ENCODE peak calls at places on chromosomes 3 and 15, in seven cellular contexts. One of them, this sample, is unnamed.

GRCh38 chr15:69881760-69882159 is 216.0 kb downstream of the TLE3 start:
- DNase-seq in pons: no peak
- DNase-seq in BJ: no peak
- DNase-seq in right cardiac atrium: no peak
- DNase-seq in HFFc6: no peak
- DNase-seq in activated T-cell treated with anti-CD3 and anti-CD28 coated beads, Interleukin-2, amount 50 U/mL, for 4 hours: no peak
- DNase-seq in cardiac muscle cell: no peak
- DNase-seq in this sample: no peak

GRCh38 chr3:177777699-177778098 is 580.4 kb upstream of the TBL1XR1 start:
- DNase-seq in pons: peak; percentile 75
- DNase-seq in BJ: no peak
- DNase-seq in right cardiac atrium: peak; percentile 72
- DNase-seq in HFFc6: peak; percentile 45
- DNase-seq in activated T-cell treated with anti-CD3 and anti-CD28 coated beads, Interleukin-2, amount 50 U/mL, for 4 hours: peak; percentile 20
- DNase-seq in cardiac muscle cell: peak; percentile 42
- DNase-seq in this sample: no peak

GRCh38 chr3:153210660-153211059 is 48.6 kb downstream of the RAP2B start:
- DNase-seq in pons: no peak
- DNase-seq in BJ: no peak
- DNase-seq in right cardiac atrium: no peak
- DNase-seq in HFFc6: no peak
- DNase-seq in activated T-cell treated with anti-CD3 and anti-CD28 coated beads, Interleukin-2, amount 50 U/mL, for 4 hours: no peak
- DNase-seq in cardiac muscle cell: no peak
- DNase-seq in this sample: peak; percentile 10

GRCh38 chr3:33900809-33901505 is 102.5 kb downstream of the PDCD6IP start:
- DNase-seq in pons: no peak
- DNase-seq in BJ: no peak
- DNase-seq in right cardiac atrium: no peak
- DNase-seq in HFFc6: no peak
- DNase-seq in activated T-cell treated with anti-CD3 and anti-CD28 coated beads, Interleukin-2, amount 50 U/mL, for 4 hours: no peak
- DNase-seq in cardiac muscle cell: no peak
- DNase-seq in this sample: no peak

GRCh38 chr15:63476229-63476632 is 28.2 kb upstream of the USP3 start:
- DNase-seq in pons: no peak
- DNase-seq in BJ: peak; percentile 87
- DNase-seq in right cardiac atrium: no peak
- DNase-seq in HFFc6: peak; percentile 97
- DNase-seq in activated T-cell treated with anti-CD3 and anti-CD28 coated beads, Interleukin-2, amount 50 U/mL, for 4 hours: no peak
- DNase-seq in cardiac muscle cell: no peak
- DNase-seq in this sample: peak; percentile 96

GRCh38 chr3:9646800-9647152 is 2.5 kb upstream of the MTMR14 start:
- DNase-seq in pons: no peak
- DNase-seq in BJ: no peak
- DNase-seq in right cardiac atrium: no peak
- DNase-seq in HFFc6: no peak
- DNase-seq in activated T-cell treated with anti-CD3 and anti-CD28 coated beads, Interleukin-2, amount 50 U/mL, for 4 hours: no peak
- DNase-seq in cardiac muscle cell: no peak
- DNase-seq in this sample: no peak

GRCh38 chr3:5235655-5236054 is 48.1 kb downstream of the EDEM1 start:
- DNase-seq in pons: no peak
- DNase-seq in BJ: no peak
- DNase-seq in right cardiac atrium: no peak
- DNase-seq in HFFc6: no peak
- DNase-seq in activated T-cell treated with anti-CD3 and anti-CD28 coated beads, Interleukin-2, amount 50 U/mL, for 4 hours: no peak
- DNase-seq in cardiac muscle cell: no peak
- DNase-seq in this sample: no peak

GRCh38 chr15:44584162-44584749 is 47.3 kb downstream of the EIF3J start:
- DNase-seq in pons: peak; percentile 13
- DNase-seq in BJ: no peak
- DNase-seq in right cardiac atrium: peak; percentile 68
- DNase-seq in HFFc6: peak; percentile 10
- DNase-seq in activated T-cell treated with anti-CD3 and anti-CD28 coated beads, Interleukin-2, amount 50 U/mL, for 4 hours: peak; percentile 54
- DNase-seq in cardiac muscle cell: peak; percentile 43
- DNase-seq in this sample: no peak